ENCODE peak calls at places on chromosome 15, in eight cellular contexts. One of them, this sample, is unnamed.

GRCh38 chr15:58611731-58612676 is 137.5 kb downstream of the ADAM10 start:
- DNase-seq in mesenteric fat pad: no peak
- DNase-seq in ovary: no peak
- DNase-seq in EH: no peak
- DNase-seq in HFFc6: no peak
- DNase-seq in left lung: no peak
- DNase-seq in activated CD4-positive, alpha-beta T cell treated with anti-CD3 and anti-CD28 coated beads, Interleukin-2, amount 50 U/mL, for 24 hours: no peak
- DNase-seq in Panc1: no peak
- DNase-seq in this sample: no peak

GRCh38 chr15:81253846-81254245 is 57.2 kb downstream of the IL16 start:
- DNase-seq in mesenteric fat pad: no peak
- DNase-seq in ovary: no peak
- DNase-seq in EH: no peak
- DNase-seq in HFFc6: no peak
- DNase-seq in left lung: no peak
- DNase-seq in activated CD4-positive, alpha-beta T cell treated with anti-CD3 and anti-CD28 coated beads, Interleukin-2, amount 50 U/mL, for 24 hours: no peak
- DNase-seq in Panc1: no peak
- DNase-seq in this sample: no peak

GRCh38 chr15:101037090-101037830 is 118.1 kb downstream of the LRRK1 start:
- DNase-seq in mesenteric fat pad: peak; percentile 80
- DNase-seq in ovary: peak; percentile 9
- DNase-seq in EH: no peak
- DNase-seq in HFFc6: no peak
- DNase-seq in left lung: peak; percentile 16
- DNase-seq in activated CD4-positive, alpha-beta T cell treated with anti-CD3 and anti-CD28 coated beads, Interleukin-2, amount 50 U/mL, for 24 hours: no peak
- DNase-seq in Panc1: no peak
- DNase-seq in this sample: no peak

GRCh38 chr15:83190450-83190849 is 17.2 kb downstream of the HDGFL3 start:
- DNase-seq in mesenteric fat pad: no peak
- DNase-seq in ovary: no peak
- DNase-seq in EH: no peak
- DNase-seq in HFFc6: no peak
- DNase-seq in left lung: no peak
- DNase-seq in activated CD4-positive, alpha-beta T cell treated with anti-CD3 and anti-CD28 coated beads, Interleukin-2, amount 50 U/mL, for 24 hours: no peak
- DNase-seq in Panc1: no peak
- DNase-seq in this sample: no peak

GRCh38 chr15:62063851-62064635 is 2.7 kb upstream of the C2CD4A start:
- DNase-seq in mesenteric fat pad: no peak
- DNase-seq in ovary: no peak
- DNase-seq in EH: peak; percentile 48
- DNase-seq in HFFc6: peak; percentile 53
- DNase-seq in left lung: no peak
- DNase-seq in activated CD4-positive, alpha-beta T cell treated with anti-CD3 and anti-CD28 coated beads, Interleukin-2, amount 50 U/mL, for 24 hours: no peak
- DNase-seq in Panc1: no peak
- DNase-seq in this sample: no peak

GRCh38 chr15:69046781-69047180 is 32.3 kb downstream of the NOX5 start:
- DNase-seq in mesenteric fat pad: no peak
- DNase-seq in ovary: no peak
- DNase-seq in EH: no peak
- DNase-seq in HFFc6: no peak
- DNase-seq in left lung: no peak
- DNase-seq in activated CD4-positive, alpha-beta T cell treated with anti-CD3 and anti-CD28 coated beads, Interleukin-2, amount 50 U/mL, for 24 hours: no peak
- DNase-seq in Panc1: no peak
- DNase-seq in this sample: no peak

GRCh38 chr15:39066677-39067076 is 502.1 kb upstream of the RASGRP1 start:
- DNase-seq in mesenteric fat pad: no peak
- DNase-seq in ovary: no peak
- DNase-seq in EH: no peak
- DNase-seq in HFFc6: no peak
- DNase-seq in left lung: no peak
- DNase-seq in activated CD4-positive, alpha-beta T cell treated with anti-CD3 and anti-CD28 coated beads, Interleukin-2, amount 50 U/mL, for 24 hours: no peak
- DNase-seq in Panc1: no peak
- DNase-seq in this sample: no peak

GRCh38 chr15:91866371-91866905 is 12.9 kb downstream of the SLCO3A1 start:
- DNase-seq in mesenteric fat pad: no peak
- DNase-seq in ovary: peak; percentile 56
- DNase-seq in EH: peak; percentile 42
- DNase-seq in HFFc6: no peak
- DNase-seq in left lung: no peak
- DNase-seq in activated CD4-positive, alpha-beta T cell treated with anti-CD3 and anti-CD28 coated beads, Interleukin-2, amount 50 U/mL, for 24 hours: no peak
- DNase-seq in Panc1: no peak
- DNase-seq in this sample: no peak

GRCh38 chr15:41512078-41512394 is 1.6 kb downstream of the LTK start:
- DNase-seq in mesenteric fat pad: no peak
- DNase-seq in ovary: no peak
- DNase-seq in EH: no peak
- DNase-seq in HFFc6: no peak
- DNase-seq in left lung: no peak
- DNase-seq in activated CD4-positive, alpha-beta T cell treated with anti-CD3 and anti-CD28 coated beads, Interleukin-2, amount 50 U/mL, for 24 hours: no peak
- DNase-seq in Panc1: no peak
- DNase-seq in this sample: no peak

GRCh38 chr15:78374436-78375393 is 34.6 kb downstream of the CRABP1 start:
- DNase-seq in mesenteric fat pad: peak; percentile 76
- DNase-seq in ovary: no peak
- DNase-seq in EH: no peak
- DNase-seq in HFFc6: no peak
- DNase-seq in left lung: no peak
- DNase-seq in activated CD4-positive, alpha-beta T cell treated with anti-CD3 and anti-CD28 coated beads, Interleukin-2, amount 50 U/mL, for 24 hours: no peak
- DNase-seq in Panc1: no peak
- DNase-seq in this sample: no peak

GRCh38 chr15:95131071-95131683 is 899.8 kb downstream of the MCTP2 start:
- DNase-seq in mesenteric fat pad: no peak
- DNase-seq in ovary: no peak
- DNase-seq in EH: no peak
- DNase-seq in HFFc6: no peak
- DNase-seq in left lung: no peak
- DNase-seq in activated CD4-positive, alpha-beta T cell treated with anti-CD3 and anti-CD28 coated beads, Interleukin-2, amount 50 U/mL, for 24 hours: no peak
- DNase-seq in Panc1: no peak
- DNase-seq in this sample: no peak

GRCh38 chr15:90512981-90513380 is 16.7 kb upstream of the CRTC3 start:
- DNase-seq in mesenteric fat pad: no peak
- DNase-seq in ovary: no peak
- DNase-seq in EH: no peak
- DNase-seq in HFFc6: no peak
- DNase-seq in left lung: no peak
- DNase-seq in activated CD4-positive, alpha-beta T cell treated with anti-CD3 and anti-CD28 coated beads, Interleukin-2, amount 50 U/mL, for 24 hours: no peak
- DNase-seq in Panc1: no peak
- DNase-seq in this sample: no peak

GRCh38 chr15:26451995-26452394 is 320.9 kb downstream of the GABRB3 start:
- DNase-seq in mesenteric fat pad: no peak
- DNase-seq in ovary: no peak
- DNase-seq in EH: no peak
- DNase-seq in HFFc6: no peak
- DNase-seq in left lung: no peak
- DNase-seq in activated CD4-positive, alpha-beta T cell treated with anti-CD3 and anti-CD28 coated beads, Interleukin-2, amount 50 U/mL, for 24 hours: no peak
- DNase-seq in Panc1: no peak
- DNase-seq in this sample: no peak

GRCh38 chr15:88377509-88377908 is 89.7 kb downstream of the MRPL46 start:
- DNase-seq in mesenteric fat pad: no peak
- DNase-seq in ovary: no peak
- DNase-seq in EH: no peak
- DNase-seq in HFFc6: no peak
- DNase-seq in left lung: no peak
- DNase-seq in activated CD4-positive, alpha-beta T cell treated with anti-CD3 and anti-CD28 coated beads, Interleukin-2, amount 50 U/mL, for 24 hours: no peak
- DNase-seq in Panc1: no peak
- DNase-seq in this sample: no peak

GRCh38 chr15:35173444-35174118 is 88.5 kb upstream of the NANOGP8 start:
- DNase-seq in mesenteric fat pad: no peak
- DNase-seq in ovary: no peak
- DNase-seq in EH: peak; percentile 61
- DNase-seq in HFFc6: peak; percentile 10
- DNase-seq in left lung: no peak
- DNase-seq in activated CD4-positive, alpha-beta T cell treated with anti-CD3 and anti-CD28 coated beads, Interleukin-2, amount 50 U/mL, for 24 hours: no peak
- DNase-seq in Panc1: no peak
- DNase-seq in this sample: no peak

GRCh38 chr15:59590027-59590426 is 21.6 kb upstream of the GCNT3 start:
- DNase-seq in mesenteric fat pad: no peak
- DNase-seq in ovary: no peak
- DNase-seq in EH: no peak
- DNase-seq in HFFc6: no peak
- DNase-seq in left lung: no peak
- DNase-seq in activated CD4-positive, alpha-beta T cell treated with anti-CD3 and anti-CD28 coated beads, Interleukin-2, amount 50 U/mL, for 24 hours: no peak
- DNase-seq in Panc1: no peak
- DNase-seq in this sample: no peak

GRCh38 chr15:76335129-76335850 is 1.3 kb upstream of the ISL2 start:
- DNase-seq in mesenteric fat pad: no peak
- DNase-seq in ovary: no peak
- DNase-seq in EH: peak; percentile 52
- DNase-seq in HFFc6: no peak
- DNase-seq in left lung: no peak
- DNase-seq in activated CD4-positive, alpha-beta T cell treated with anti-CD3 and anti-CD28 coated beads, Interleukin-2, amount 50 U/mL, for 24 hours: no peak
- DNase-seq in Panc1: no peak
- DNase-seq in this sample: no peak

GRCh38 chr15:94709319-94709718 is 478.0 kb downstream of the MCTP2 start:
- DNase-seq in mesenteric fat pad: no peak
- DNase-seq in ovary: no peak
- DNase-seq in EH: no peak
- DNase-seq in HFFc6: no peak
- DNase-seq in left lung: no peak
- DNase-seq in activated CD4-positive, alpha-beta T cell treated with anti-CD3 and anti-CD28 coated beads, Interleukin-2, amount 50 U/mL, for 24 hours: no peak
- DNase-seq in Panc1: no peak
- DNase-seq in this sample: no peak

GRCh38 chr15:65209701-65210643 is 1.3 kb downstream of the CILP start:
- DNase-seq in mesenteric fat pad: no peak
- DNase-seq in ovary: no peak
- DNase-seq in EH: peak; percentile 9
- DNase-seq in HFFc6: no peak
- DNase-seq in left lung: no peak
- DNase-seq in activated CD4-positive, alpha-beta T cell treated with anti-CD3 and anti-CD28 coated beads, Interleukin-2, amount 50 U/mL, for 24 hours: no peak
- DNase-seq in Panc1: no peak
- DNase-seq in this sample: no peak

GRCh38 chr15:57395292-57395691 is 19.0 kb downstream of the CGNL1 start:
- DNase-seq in mesenteric fat pad: no peak
- DNase-seq in ovary: no peak
- DNase-seq in EH: peak; percentile 90
- DNase-seq in HFFc6: peak; percentile 55
- DNase-seq in left lung: no peak
- DNase-seq in activated CD4-positive, alpha-beta T cell treated with anti-CD3 and anti-CD28 coated beads, Interleukin-2, amount 50 U/mL, for 24 hours: no peak
- DNase-seq in Panc1: no peak
- DNase-seq in this sample: no peak

GRCh38 chr15:52745326-52746161 is 44.6 kb downstream of the ONECUT1 start:
- DNase-seq in mesenteric fat pad: no peak
- DNase-seq in ovary: no peak
- DNase-seq in EH: no peak
- DNase-seq in HFFc6: no peak
- DNase-seq in left lung: no peak
- DNase-seq in activated CD4-positive, alpha-beta T cell treated with anti-CD3 and anti-CD28 coated beads, Interleukin-2, amount 50 U/mL, for 24 hours: no peak
- DNase-seq in Panc1: no peak
- DNase-seq in this sample: no peak

GRCh38 chr15:92069308-92070244 is 216.1 kb downstream of the SLCO3A1 start:
- DNase-seq in mesenteric fat pad: no peak
- DNase-seq in ovary: no peak
- DNase-seq in EH: peak; percentile 82
- DNase-seq in HFFc6: peak; percentile 51
- DNase-seq in left lung: peak; percentile 80
- DNase-seq in activated CD4-positive, alpha-beta T cell treated with anti-CD3 and anti-CD28 coated beads, Interleukin-2, amount 50 U/mL, for 24 hours: peak; percentile 62
- DNase-seq in Panc1: no peak
- DNase-seq in this sample: no peak

GRCh38 chr15:55912982-55913381 is 80.4 kb downstream of the NEDD4 start:
- DNase-seq in mesenteric fat pad: no peak
- DNase-seq in ovary: no peak
- DNase-seq in EH: no peak
- DNase-seq in HFFc6: no peak
- DNase-seq in left lung: no peak
- DNase-seq in activated CD4-positive, alpha-beta T cell treated with anti-CD3 and anti-CD28 coated beads, Interleukin-2, amount 50 U/mL, for 24 hours: no peak
- DNase-seq in Panc1: no peak
- DNase-seq in this sample: no peak

GRCh38 chr15:38130739-38131498 is 121.7 kb upstream of the SPRED1 start:
- DNase-seq in mesenteric fat pad: no peak
- DNase-seq in ovary: peak; percentile 92
- DNase-seq in EH: peak; percentile 95
- DNase-seq in HFFc6: peak; percentile 96
- DNase-seq in left lung: peak; percentile 87
- DNase-seq in activated CD4-positive, alpha-beta T cell treated with anti-CD3 and anti-CD28 coated beads, Interleukin-2, amount 50 U/mL, for 24 hours: no peak
- DNase-seq in Panc1: no peak
- DNase-seq in this sample: no peak

GRCh38 chr15:81189583-81190283 is 6.9 kb upstream of the IL16 start:
- DNase-seq in mesenteric fat pad: no peak
- DNase-seq in ovary: peak; percentile 60
- DNase-seq in EH: peak; percentile 94
- DNase-seq in HFFc6: peak; percentile 82
- DNase-seq in left lung: peak; percentile 52
- DNase-seq in activated CD4-positive, alpha-beta T cell treated with anti-CD3 and anti-CD28 coated beads, Interleukin-2, amount 50 U/mL, for 24 hours: no peak
- DNase-seq in Panc1: no peak
- DNase-seq in this sample: no peak

GRCh38 chr15:35958021-35958420 is 412.1 kb upstream of the DPH6 start:
- DNase-seq in mesenteric fat pad: no peak
- DNase-seq in ovary: no peak
- DNase-seq in EH: no peak
- DNase-seq in HFFc6: no peak
- DNase-seq in left lung: no peak
- DNase-seq in activated CD4-positive, alpha-beta T cell treated with anti-CD3 and anti-CD28 coated beads, Interleukin-2, amount 50 U/mL, for 24 hours: no peak
- DNase-seq in Panc1: no peak
- DNase-seq in this sample: no peak

GRCh38 chr15:51171578-51171932 is 76.8 kb upstream of the TNFAIP8L3 start:
- DNase-seq in mesenteric fat pad: no peak
- DNase-seq in ovary: no peak
- DNase-seq in EH: no peak
- DNase-seq in HFFc6: no peak
- DNase-seq in left lung: no peak
- DNase-seq in activated CD4-positive, alpha-beta T cell treated with anti-CD3 and anti-CD28 coated beads, Interleukin-2, amount 50 U/mL, for 24 hours: no peak
- DNase-seq in Panc1: no peak
- DNase-seq in this sample: no peak

GRCh38 chr15:81194723-81195122 is 2.0 kb upstream of the IL16 start:
- DNase-seq in mesenteric fat pad: no peak
- DNase-seq in ovary: no peak
- DNase-seq in EH: no peak
- DNase-seq in HFFc6: no peak
- DNase-seq in left lung: no peak
- DNase-seq in activated CD4-positive, alpha-beta T cell treated with anti-CD3 and anti-CD28 coated beads, Interleukin-2, amount 50 U/mL, for 24 hours: no peak
- DNase-seq in Panc1: no peak
- DNase-seq in this sample: no peak

GRCh38 chr15:37907136-37907535 is 27.3 kb upstream of the TMCO5A start:
- DNase-seq in mesenteric fat pad: no peak
- DNase-seq in ovary: no peak
- DNase-seq in EH: peak; percentile 53
- DNase-seq in HFFc6: no peak
- DNase-seq in left lung: no peak
- DNase-seq in activated CD4-positive, alpha-beta T cell treated with anti-CD3 and anti-CD28 coated beads, Interleukin-2, amount 50 U/mL, for 24 hours: no peak
- DNase-seq in Panc1: no peak
- DNase-seq in this sample: no peak

GRCh38 chr15:64622410-64623260 is 152.8 kb downstream of the RBPMS2 start:
- DNase-seq in mesenteric fat pad: no peak
- DNase-seq in ovary: no peak
- DNase-seq in EH: no peak
- DNase-seq in HFFc6: no peak
- DNase-seq in left lung: no peak
- DNase-seq in activated CD4-positive, alpha-beta T cell treated with anti-CD3 and anti-CD28 coated beads, Interleukin-2, amount 50 U/mL, for 24 hours: peak; percentile 20
- DNase-seq in Panc1: no peak
- DNase-seq in this sample: peak; percentile 73

GRCh38 chr15:25240461-25241021 is 198.3 kb downstream of the UBE3A start:
- DNase-seq in mesenteric fat pad: peak; percentile 53
- DNase-seq in ovary: no peak
- DNase-seq in EH: no peak
- DNase-seq in HFFc6: no peak
- DNase-seq in left lung: peak; percentile 15
- DNase-seq in activated CD4-positive, alpha-beta T cell treated with anti-CD3 and anti-CD28 coated beads, Interleukin-2, amount 50 U/mL, for 24 hours: no peak
- DNase-seq in Panc1: no peak
- DNase-seq in this sample: no peak

GRCh38 chr15:91855684-91856553 is 2.4 kb downstream of the SLCO3A1 start:
- DNase-seq in mesenteric fat pad: no peak
- DNase-seq in ovary: no peak
- DNase-seq in EH: no peak
- DNase-seq in HFFc6: no peak
- DNase-seq in left lung: peak; percentile 61
- DNase-seq in activated CD4-positive, alpha-beta T cell treated with anti-CD3 and anti-CD28 coated beads, Interleukin-2, amount 50 U/mL, for 24 hours: no peak
- DNase-seq in Panc1: no peak
- DNase-seq in this sample: no peak

This sample was measured in CD8-positive, alpha-beta memory T cell.